ENCODE peak calls at places on chromosomes 13 and 19, in eight cellular contexts. M is cardiac muscle cell; Y is T follicular helper cell; R is naive thymus-derived CD4-positive, alpha-beta T cell; W is activated naive CD4-positive, alpha-beta T cell treated with Interleukin-2 at 50 U/mL for 16 hours; F is sciatic nerve; N is sigmoid colon; B is Kasumi-1. X is an unnamed sample.

GRCh38 chr13:23844132-23844531 is 45.1 kb downstream of the MIPEP start:
- DNase-seq in M (no peak), Y (no peak), R (no peak), W (no peak), F (no peak), N (no peak), B (no peak), X (no peak)

GRCh38 chr19:50725932-50726230 is 2.7 kb downstream of the CLEC11A start:
- DNase-seq in M (no peak), Y (no peak), R (no peak), W (no peak), F (no peak), N (no peak), B (no peak), X (no peak)

GRCh38 chr13:66574606-66575005 is 655.5 kb downstream of the PCDH9 start:
- DNase-seq in M (no peak), Y (no peak), R (no peak), W (no peak), F (no peak), N (no peak), B (no peak), X (no peak)

GRCh38 chr19:41888926-41889325 is 5.9 kb downstream of the ARHGEF1 start:
- DNase-seq in M (no peak), Y (no peak), R (peak), W (no peak), F (no peak), N (no peak), B (no peak), X (no peak)

GRCh38 chr13:113117956-113118327 is 4.7 kb upstream of the F10 start:
- DNase-seq in M (no peak), Y (no peak), R (no peak), W (no peak), F (peak), N (no peak), B (no peak), X (no peak)

GRCh38 chr19:31285744-31286143 is 63.5 kb downstream of the TSHZ3 start:
- DNase-seq in M (no peak), Y (no peak), R (no peak), W (no peak), F (peak), N (peak), B (no peak), X (no peak)

GRCh38 chr13:67574320-67575233 is 344.4 kb upstream of the PCDH9 start:
- DNase-seq in M (peak), Y (no peak), R (no peak), W (no peak), F (no peak), N (no peak), B (no peak), X (no peak)

GRCh38 chr19:28213476-28214082 is 999.4 kb downstream of the UQCRFS1 start:
- DNase-seq in M (no peak), Y (no peak), R (no peak), W (no peak), F (no peak), N (no peak), B (no peak), X (no peak)

GRCh38 chr13:94249512-94249911 is 230.0 kb downstream of the DCT start:
- DNase-seq in M (no peak), Y (no peak), R (no peak), W (no peak), F (no peak), N (no peak), B (no peak), X (no peak)

GRCh38 chr19:40238775-40239174 is 12.3 kb upstream of the CCNP start:
- DNase-seq in M (no peak), Y (no peak), R (no peak), W (no peak), F (no peak), N (no peak), B (no peak), X (no peak)

GRCh38 chr19:18670313-18670712 is 13.2 kb upstream of the CRTC1 start:
- DNase-seq in M (no peak), Y (no peak), R (no peak), W (no peak), F (no peak), N (no peak), B (no peak), X (no peak)

GRCh38 chr19:28170066-28170465 is 1042.9 kb downstream of the UQCRFS1 start:
- DNase-seq in M (no peak), Y (no peak), R (no peak), W (no peak), F (no peak), N (no peak), B (no peak), X (no peak)

GRCh38 chr13:59776924-59777690 is 386.6 kb downstream of the DIAPH3 start:
- DNase-seq in M (no peak), Y (no peak), R (no peak), W (no peak), F (no peak), N (no peak), B (no peak), X (no peak)

GRCh38 chr19:54115071-54116063 is at the start of the genes PRPF31 and TFPT:
- DNase-seq in M (peak), Y (peak), R (peak), W (peak), F (peak), N (peak), B (peak), X (peak)

GRCh38 chr13:52846567-52847321 is 1.7 kb downstream of the PCDH8 start:
- DNase-seq in M (peak), Y (no peak), R (no peak), W (no peak), F (peak), N (no peak), B (no peak), X (no peak)

GRCh38 chr13:40208517-40208916 is 457.9 kb downstream of the FOXO1 start:
- DNase-seq in M (no peak), Y (no peak), R (peak), W (no peak), F (no peak), N (no peak), B (no peak), X (no peak)

GRCh38 chr19:8150998-8151397 is 1.6 kb upstream of the FBN3 start:
- DNase-seq in M (no peak), Y (no peak), R (no peak), W (no peak), F (no peak), N (no peak), B (no peak), X (no peak)

GRCh38 chr19:38975861-38976271 is 324 bp upstream of the FBXO17 start:
- DNase-seq in M (no peak), Y (no peak), R (no peak), W (no peak), F (peak), N (no peak), B (no peak), X (no peak)

GRCh38 chr13:75643693-75644092 is 7.6 kb downstream of the LMO7 start:
- DNase-seq in M (no peak), Y (no peak), R (no peak), W (no peak), F (no peak), N (no peak), B (no peak), X (no peak)

GRCh38 chr13:108213946-108214345 is 1.4 kb downstream of the LIG4 start:
- DNase-seq in M (no peak), Y (no peak), R (no peak), W (no peak), F (no peak), N (no peak), B (no peak), X (no peak)

GRCh38 chr19:13781547-13781946 is 7.3 kb downstream of the C19orf53 start:
- DNase-seq in M (peak), Y (no peak), R (no peak), W (no peak), F (peak), N (peak), B (no peak), X (no peak)

GRCh38 chr19:45382426-45382825 is 12.1 kb upstream of the ERCC2 start:
- DNase-seq in M (no peak), Y (no peak), R (no peak), W (no peak), F (no peak), N (no peak), B (no peak), X (no peak)

GRCh38 chr13:35987572-35988513 is 143.3 kb downstream of the DCLK1 start:
- DNase-seq in M (no peak), Y (no peak), R (no peak), W (no peak), F (no peak), N (no peak), B (no peak), X (no peak)

GRCh38 chr19:39327318-39327717 is 6.7 kb upstream of the LRFN1 start:
- DNase-seq in M (no peak), Y (no peak), R (no peak), W (no peak), F (no peak), N (no peak), B (no peak), X (no peak)

GRCh38 chr19:47004012-47004465 is 15.6 kb upstream of the NPAS1 start:
- DNase-seq in M (no peak), Y (no peak), R (no peak), W (no peak), F (no peak), N (no peak), B (no peak), X (no peak)

GRCh38 chr13:113863511-113864302 is at the start of gene GAS6:
- DNase-seq in M (peak), Y (no peak), R (peak), W (peak), F (peak), N (no peak), B (no peak), X (no peak)

GRCh38 chr19:44303976-44304568 is 753 bp downstream of the ZNF235 start:
- DNase-seq in M (peak), Y (no peak), R (no peak), W (peak), F (no peak), N (no peak), B (peak), X (no peak)

GRCh38 chr19:35856546-35857149 is at the start of gene KIRREL2:
- DNase-seq in M (peak), Y (no peak), R (peak), W (peak), F (no peak), N (no peak), B (peak), X (no peak)

GRCh38 chr13:75312884-75313520 is 169.0 kb downstream of the TBC1D4 start:
- DNase-seq in M (no peak), Y (peak), R (no peak), W (peak), F (no peak), N (no peak), B (peak), X (no peak)

GRCh38 chr13:114151031-114151430 is 18.6 kb upstream of the RASA3 start:
- DNase-seq in M (no peak), Y (no peak), R (peak), W (no peak), F (no peak), N (no peak), B (peak), X (peak)

GRCh38 chr13:114111577-114111976 is 20.8 kb downstream of the RASA3 start:
- DNase-seq in M (no peak), Y (no peak), R (no peak), W (no peak), F (no peak), N (peak), B (no peak), X (no peak)

GRCh38 chr13:39493966-39494365 is 109.0 kb downstream of the LHFPL6 start:
- DNase-seq in M (no peak), Y (no peak), R (no peak), W (no peak), F (no peak), N (no peak), B (no peak), X (no peak)